ENCODE peak calls at places on chromosomes 11 and 22, in six cellular contexts. F is transverse colon, H is testis, G is endothelial cell of umbilical vein, P is K562, L is HepG2. V is an unnamed sample.
A peak's percentile ranks its signal among the peaks of the same experiment; 100 is the strongest.

GRCh38 chr11:65471410-65471762 is 27.5 kb upstream of the MALAT1 start:
- DNase-seq in F (peak; percentile 78), H (peak; percentile 71), G (peak; percentile 83), P (peak; percentile 91), L (peak; percentile 73), V (peak; percentile 86)

GRCh38 chr11:100878474-100878873 is 191.4 kb downstream of the ARHGAP42 start:
- DNase-seq in F (no peak), H (no peak), G (no peak), P (no peak), L (no peak), V (no peak)

GRCh38 chr11:94169516-94169915 is 40.9 kb downstream of the PANX1 start:
- DNase-seq in F (no peak), H (no peak), G (no peak), P (no peak), L (no peak), V (no peak)

GRCh38 chr11:73564903-73565302 is 33.0 kb downstream of the FAM168A start:
- DNase-seq in F (no peak), H (no peak), G (no peak), P (peak; percentile 5), L (no peak), V (no peak)

GRCh38 chr11:133303262-133303661 is 229.0 kb downstream of the OPCML start:
- DNase-seq in F (no peak), H (no peak), G (no peak), P (no peak), L (no peak), V (no peak)

GRCh38 chr11:44243633-44244343 is 66.2 kb downstream of the ALX4 start:
- DNase-seq in F (no peak), H (no peak), G (peak; percentile 7), P (peak; percentile 26), L (peak; percentile 77), V (no peak)

GRCh38 chr22:50314455-50315288 is 7.2 kb upstream of the PLXNB2 start:
- DNase-seq in F (peak; percentile 89), H (no peak), G (no peak), P (peak; percentile 87), L (no peak), V (no peak)

GRCh38 chr22:39439170-39439569 is 17.6 kb upstream of the MGAT3 start:
- DNase-seq in F (no peak), H (no peak), G (no peak), P (peak; percentile 55), L (peak; percentile 25), V (no peak)

GRCh38 chr11:34651551-34651950 is 30.7 kb downstream of the EHF start:
- DNase-seq in F (no peak), H (no peak), G (peak; percentile 16), P (peak; percentile 83), L (peak; percentile 40), V (no peak)

GRCh38 chr22:24494182-24494534 is 974 bp upstream of the UPB1 start:
- DNase-seq in F (no peak), H (no peak), G (no peak), P (no peak), L (no peak), V (no peak)

GRCh38 chr11:133948711-133949110 is 8.1 kb downstream of the IGSF9B start:
- DNase-seq in F (no peak), H (no peak), G (no peak), P (no peak), L (no peak), V (no peak)

GRCh38 chr11:65491614-65492386 is 7.0 kb upstream of the MALAT1 start:
- DNase-seq in F (peak; percentile 90), H (peak; percentile 83), G (peak; percentile 89), P (peak; percentile 85), L (no peak), V (peak; percentile 91)

GRCh38 chr11:76209956-76210885 is 3.9 kb upstream of the WNT11 start:
- DNase-seq in F (peak; percentile 69), H (peak; percentile 70), G (peak; percentile 70), P (no peak), L (no peak), V (peak; percentile 72)

GRCh38 chr11:71437399-71437798 is 10.8 kb downstream of the DHCR7 start:
- DNase-seq in F (no peak), H (peak; percentile 67), G (no peak), P (no peak), L (no peak), V (peak; percentile 34)

GRCh38 chr22:49108636-49109315 is 718.9 kb downstream of the BRD1 start:
- DNase-seq in F (no peak), H (no peak), G (no peak), P (no peak), L (no peak), V (no peak)

GRCh38 chr11:36453678-36454077 is 56.4 kb downstream of the TRAF6 start:
- DNase-seq in F (no peak), H (no peak), G (no peak), P (peak; percentile 30), L (no peak), V (no peak)

GRCh38 chr11:96001037-96001436 is 77.1 kb upstream of the MTMR2 start:
- DNase-seq in F (peak; percentile 60), H (peak; percentile 87), G (no peak), P (no peak), L (no peak), V (peak; percentile 56)

GRCh38 chr11:122246885-122247284 is 130.9 kb upstream of the BLID start:
- DNase-seq in F (no peak), H (no peak), G (no peak), P (no peak), L (no peak), V (no peak)

GRCh38 chr11:35622070-35622469 is 3.8 kb downstream of the FJX1 start:
- DNase-seq in F (no peak), H (no peak), G (peak; percentile 35), P (no peak), L (peak; percentile 6), V (no peak)

GRCh38 chr22:36369922-36370781 is 17.6 kb downstream of the MYH9 start:
- DNase-seq in F (peak; percentile 80), H (peak; percentile 44), G (peak; percentile 76), P (peak; percentile 80), L (peak; percentile 72), V (peak; percentile 78)

GRCh38 chr11:76574406-76574805 is 96.1 kb downstream of the LRRC32 start:
- DNase-seq in F (no peak), H (no peak), G (no peak), P (no peak), L (no peak), V (no peak)

GRCh38 chr11:17421781-17422180 is 33.3 kb upstream of the KCNJ11 start:
- DNase-seq in F (no peak), H (no peak), G (no peak), P (no peak), L (no peak), V (no peak)

GRCh38 chr11:123241874-123242538 is 47.0 kb upstream of the CLMP start:
- DNase-seq in F (no peak), H (no peak), G (no peak), P (no peak), L (no peak), V (no peak)

GRCh38 chr11:67113231-67113721 is 5.8 kb upstream of the KDM2A start:
- DNase-seq in F (peak; percentile 50), H (no peak), G (no peak), P (no peak), L (no peak), V (no peak)

GRCh38 chr22:30605449-30606110 is 1.4 kb upstream of the TCN2 start:
- DNase-seq in F (peak; percentile 78), H (peak; percentile 64), G (peak; percentile 66), P (peak; percentile 77), L (peak; percentile 44), V (peak; percentile 68)

GRCh38 chr11:95283653-95284052 is 52.7 kb upstream of the SESN3 start:
- DNase-seq in F (no peak), H (no peak), G (no peak), P (no peak), L (no peak), V (no peak)

GRCh38 chr22:27654536-27655445 is 146.8 kb downstream of the MN1 start:
- DNase-seq in F (peak; percentile 45), H (no peak), G (no peak), P (no peak), L (no peak), V (peak; percentile 47)

GRCh38 chr22:26983311-26983710 is 325.9 kb downstream of the MIAT start:
- DNase-seq in F (no peak), H (no peak), G (no peak), P (no peak), L (no peak), V (no peak)

GRCh38 chr11:85663080-85663729 is 1.7 kb downstream of the CREBZF start:
- DNase-seq in F (no peak), H (peak; percentile 19), G (peak; percentile 22), P (no peak), L (no peak), V (no peak)
- TF ChIP-seq POLR2A in F (no peak), H (no peak), G (no peak), P (no peak), L (no peak), V (no peak)

DNA sequence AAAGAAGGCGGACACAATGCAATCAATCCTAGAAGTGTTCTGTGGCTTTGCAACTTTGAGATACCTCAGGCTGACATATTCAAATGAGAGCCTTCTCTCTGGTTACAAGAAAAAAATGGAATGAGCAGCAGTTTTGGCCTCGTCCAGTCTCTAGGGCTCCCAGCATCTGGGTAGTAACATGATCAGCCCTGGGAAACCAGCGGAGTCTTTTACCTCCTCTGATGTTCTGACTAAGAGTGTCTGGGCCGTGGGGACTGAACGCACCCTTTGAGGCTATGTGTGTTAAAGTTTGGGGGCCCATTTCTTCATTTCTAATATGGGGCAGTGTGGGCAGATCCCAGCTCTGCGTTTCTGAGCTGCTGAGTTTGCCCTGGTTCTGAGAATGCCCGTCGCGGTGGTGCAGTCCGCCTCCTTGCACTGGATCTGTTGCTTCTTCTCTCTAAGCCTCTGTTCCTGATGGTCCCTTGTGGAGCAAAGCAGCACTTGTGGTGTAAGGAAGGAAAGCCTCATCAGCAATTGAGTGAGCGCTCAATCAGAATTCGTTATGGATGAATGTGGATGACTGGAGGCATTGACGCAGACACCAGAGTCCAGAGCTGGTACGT is 8.1 kb downstream of the PARVB start:
- DNase-seq in F (no peak), H (no peak), G (no peak), P (no peak), L (no peak), V (no peak)
- H3K27ac ChIP-seq in F (no peak overlapping the region), H (no peak overlapping the region), G (peak overlapping the region; percentile 97), P (no peak overlapping the region), L (no peak overlapping the region), V (no peak overlapping the region)

DNA sequence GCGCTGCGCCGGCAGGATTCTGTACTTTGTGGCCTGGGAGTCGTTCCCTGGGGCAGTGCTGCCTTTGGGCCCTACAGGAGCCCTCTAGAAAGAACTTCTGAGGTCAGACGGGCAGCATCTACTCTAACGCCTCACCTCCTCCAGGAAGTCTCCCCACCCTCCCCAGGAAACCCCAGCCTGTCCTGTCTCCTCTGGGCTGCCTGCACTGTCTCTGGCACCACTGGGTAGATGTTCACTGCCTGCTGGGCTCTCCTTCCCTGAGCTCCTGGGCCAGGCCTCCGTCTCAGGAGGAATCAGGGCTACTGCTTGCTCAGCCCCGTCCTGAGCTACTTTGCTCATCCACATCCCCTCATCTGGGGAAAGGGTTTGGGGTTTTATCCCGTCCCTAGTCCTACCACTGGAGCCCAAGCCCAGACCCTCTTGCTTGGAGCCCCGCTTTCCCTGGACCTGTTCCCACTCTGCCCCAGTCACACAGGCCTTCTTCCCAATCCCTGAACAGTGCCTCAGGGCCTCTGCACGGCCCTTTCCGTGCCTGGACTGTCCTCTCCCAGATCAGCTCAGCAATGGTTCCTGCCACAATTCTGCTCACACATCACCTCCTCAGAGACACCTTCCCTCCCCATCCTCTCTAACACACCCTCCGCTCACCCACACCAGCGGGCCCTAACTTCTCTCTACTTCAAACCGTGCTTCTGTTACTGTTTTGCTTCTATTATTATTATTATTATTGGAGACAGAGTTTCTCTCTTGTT is 11.3 kb upstream of the TREH start:
- DNase-seq in F (no peak), H (no peak), G (no peak), P (no peak), L (no peak), V (no peak)
- H3K4me3 ChIP-seq in F (no peak overlapping the region), H (no peak overlapping the region), G (no peak overlapping the region), P (no peak overlapping the region), L (peak overlapping the region; percentile 75), V (no peak overlapping the region)

GRCh38 chr11:10377182-10377581 is 72.3 kb downstream of the ADM start:
- DNase-seq in F (no peak), H (no peak), G (peak; percentile 46), P (no peak), L (no peak), V (no peak)
- TF ChIP-seq POLR2A in F (no peak), H (no peak), G (no peak), P (no peak), L (no peak), V (no peak)